ENCODE peak calls at places on chromosomes 13 and 19, in eight cellular contexts. F, W, Z, O, R, Q, J and U are unnamed samples.

GRCh38 chr19:14375055-14375581 is 6.1 kb upstream of the ADGRE5 start:
- DNase-seq in F (no peak), W (no peak), Z (no peak), O (peak; percentile 44), R (no peak), Q (peak; percentile 9), J (peak; percentile 91), U (no peak)

GRCh38 chr19:12779162-12779993 is 4.0 kb upstream of the HOOK2 start:
- DNase-seq in F (peak; percentile 79), W (no peak), Z (peak; percentile 67), O (peak; percentile 73), R (no peak), Q (peak; percentile 58), J (no peak), U (peak; percentile 61)

GRCh38 chr19:3606174-3606689 is 443 bp downstream of the TBXA2R start:
- DNase-seq in F (peak; percentile 68), W (no peak), Z (no peak), O (no peak), R (no peak), Q (peak; percentile 55), J (no peak), U (peak; percentile 79)

GRCh38 chr19:44741258-44741731 is 7.2 kb upstream of the BCL3 start:
- DNase-seq in F (peak; percentile 72), W (peak; percentile 94), Z (peak; percentile 51), O (no peak), R (no peak), Q (no peak), J (no peak), U (no peak)

GRCh38 chr19:29849234-29849633 is 37.4 kb downstream of the CCNE1 start:
- DNase-seq in F (no peak), W (no peak), Z (no peak), O (no peak), R (no peak), Q (no peak), J (no peak), U (no peak)

GRCh38 chr19:28377077-28377476 is 835.9 kb downstream of the UQCRFS1 start:
- DNase-seq in F (no peak), W (no peak), Z (no peak), O (no peak), R (no peak), Q (no peak), J (no peak), U (no peak)

GRCh38 chr13:77674802-77675201 is 22.7 kb upstream of the SLAIN1 start:
- DNase-seq in F (no peak), W (no peak), Z (no peak), O (no peak), R (no peak), Q (no peak), J (no peak), U (no peak)

GRCh38 chr19:2475018-2475701 is 767 bp upstream of the GADD45B start:
- DNase-seq in F (peak; percentile 67), W (no peak), Z (peak; percentile 66), O (peak; percentile 62), R (no peak), Q (peak; percentile 43), J (peak; percentile 62), U (peak; percentile 79)

GRCh38 chr13:97254809-97255208 is 32.7 kb downstream of the MBNL2 start:
- DNase-seq in F (no peak), W (peak; percentile 73), Z (no peak), O (no peak), R (no peak), Q (no peak), J (no peak), U (no peak)

GRCh38 chr13:97250560-97250959 is 28.4 kb downstream of the MBNL2 start:
- DNase-seq in F (no peak), W (no peak), Z (peak; percentile 53), O (no peak), R (no peak), Q (no peak), J (no peak), U (no peak)

GRCh38 chr13:97249797-97250495 is 27.8 kb downstream of the MBNL2 start:
- DNase-seq in F (no peak), W (no peak), Z (no peak), O (no peak), R (no peak), Q (no peak), J (no peak), U (no peak)

GRCh38 chr13:97253581-97254293 is 31.6 kb downstream of the MBNL2 start:
- DNase-seq in F (no peak), W (no peak), Z (no peak), O (no peak), R (no peak), Q (no peak), J (no peak), U (no peak)

GRCh38 chr13:97252735-97253134 is 30.6 kb downstream of the MBNL2 start:
- DNase-seq in F (no peak), W (no peak), Z (no peak), O (no peak), R (no peak), Q (no peak), J (no peak), U (no peak)
- H3K4me1 ChIP-seq in F (peaks cover 45% of the 10 kb centered on the region), W (peaks cover 53% of the 10 kb centered on the region), Z (peaks cover 64% of the 10 kb centered on the region), O (peaks cover 88% of the 10 kb centered on the region), R (peaks cover 78% of the 10 kb centered on the region), Q (peaks cover 6% of the 10 kb centered on the region), J (peaks cover 49% of the 10 kb centered on the region), U (peaks cover 60% of the 10 kb centered on the region)

GRCh38 chr19:48814895-48815294 is 4.1 kb upstream of the BCAT2 start:
- DNase-seq in F (no peak), W (no peak), Z (no peak), O (no peak), R (no peak), Q (peak; percentile 9), J (no peak), U (no peak)

GRCh38 chr19:48815870-48816501 is 5.2 kb upstream of the BCAT2 start:
- DNase-seq in F (peak; percentile 73), W (no peak), Z (no peak), O (no peak), R (no peak), Q (peak; percentile 24), J (peak; percentile 32), U (peak; percentile 57)

GRCh38 chr19:48813123-48813911 is 2.5 kb upstream of the BCAT2 start:
- DNase-seq in F (no peak), W (no peak), Z (no peak), O (no peak), R (no peak), Q (peak; percentile 62), J (no peak), U (peak; percentile 47)

GRCh38 chr19:48810151-48810550 is 678 bp downstream of the BCAT2 start:
- DNase-seq in F (no peak), W (no peak), Z (peak; percentile 13), O (no peak), R (no peak), Q (no peak), J (no peak), U (no peak)

DNA sequence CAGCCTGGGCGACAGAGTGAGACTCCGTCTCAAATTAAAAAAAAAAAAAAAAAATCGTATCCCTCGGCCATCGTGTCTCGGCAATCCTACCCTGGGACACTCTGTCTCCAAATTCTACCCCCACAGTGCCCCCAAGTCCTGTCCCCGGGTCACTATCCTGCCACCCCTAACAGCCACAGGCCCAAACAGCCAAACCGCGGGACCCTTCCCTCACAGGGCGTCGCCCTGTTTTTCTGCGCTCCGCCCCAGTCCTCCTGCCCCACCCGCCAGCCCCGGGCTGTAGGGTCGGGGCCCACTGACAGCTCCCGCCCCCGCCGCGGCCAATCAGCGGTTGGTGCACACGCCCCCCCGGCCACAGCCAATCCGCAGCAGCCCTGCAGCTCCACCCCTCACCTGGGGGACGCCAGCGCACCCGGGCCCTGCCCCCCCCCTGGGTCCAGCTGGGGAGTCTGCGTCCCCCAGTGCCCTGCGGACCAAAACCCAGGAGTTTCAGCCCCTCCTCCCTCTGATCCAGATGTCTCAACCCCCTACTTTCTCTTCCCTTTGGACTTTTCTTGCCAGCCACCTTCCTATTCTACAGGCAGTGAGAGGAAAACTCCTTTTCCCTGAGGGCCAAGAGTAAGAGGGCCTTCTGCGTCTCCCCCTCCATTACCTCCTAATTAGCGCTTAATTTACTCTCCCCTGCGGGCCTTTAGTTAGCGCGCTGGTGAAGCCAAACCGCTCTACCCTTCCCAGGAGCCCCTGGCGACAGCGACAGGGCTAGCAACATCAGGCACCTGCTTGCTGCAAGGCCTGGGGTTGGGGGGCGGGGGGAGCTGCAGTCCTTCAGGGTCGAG is 1.5 kb upstream of the BCAT2 start:
- DNase-seq in F (peak; percentile 85), W (peak; percentile 100), Z (peak; percentile 72), O (peak; percentile 91), R (peak; percentile 98), Q (peak; percentile 99), J (peak; percentile 48), U (peak; percentile 95)
- H3K4me1 ChIP-seq in F (peaks cover 19% of the 10 kb centered on the region), W (no peaks in the 10 kb centered on the region), Z (peaks cover 13% of the 10 kb centered on the region), O (peaks cover 45% of the 10 kb centered on the region), R (peaks cover 51% of the 10 kb centered on the region), Q (peaks cover 54% of the 10 kb centered on the region), J (peaks cover 13% of the 10 kb centered on the region), U (peaks cover 22% of the 10 kb centered on the region)

GRCh38 chr13:110450941-110451340 is 110.6 kb downstream of the RAB20 start:
- DNase-seq in F (no peak), W (no peak), Z (no peak), O (no peak), R (no peak), Q (no peak), J (no peak), U (no peak)
- H3K4me1 ChIP-seq in F (no peaks in the 10 kb centered on the region), W (peaks cover 15% of the 10 kb centered on the region), Z (no peaks in the 10 kb centered on the region), O (peaks cover 16% of the 10 kb centered on the region), R (peaks cover 44% of the 10 kb centered on the region), Q (peaks cover 8% of the 10 kb centered on the region), J (peaks cover under 1% of the 10 kb centered on the region), U (no peaks in the 10 kb centered on the region)

GRCh38 chr13:40588101-40588500 is 78.3 kb downstream of the FOXO1 start:
- DNase-seq in F (no peak), W (peak; percentile 31), Z (no peak), O (no peak), R (peak; percentile 42), Q (no peak), J (no peak), U (no peak)

GRCh38 chr13:40589285-40590109 is 76.9 kb downstream of the FOXO1 start:
- DNase-seq in F (no peak), W (peak; percentile 79), Z (peak; percentile 94), O (no peak), R (peak; percentile 75), Q (no peak), J (no peak), U (no peak)

GRCh38 chr13:40591091-40591490 is 75.3 kb downstream of the FOXO1 start:
- DNase-seq in F (no peak), W (no peak), Z (no peak), O (no peak), R (peak; percentile 68), Q (no peak), J (no peak), U (no peak)

GRCh38 chr13:40592035-40592434 is 74.4 kb downstream of the FOXO1 start:
- DNase-seq in F (no peak), W (no peak), Z (no peak), O (no peak), R (no peak), Q (no peak), J (no peak), U (no peak)

DNA sequence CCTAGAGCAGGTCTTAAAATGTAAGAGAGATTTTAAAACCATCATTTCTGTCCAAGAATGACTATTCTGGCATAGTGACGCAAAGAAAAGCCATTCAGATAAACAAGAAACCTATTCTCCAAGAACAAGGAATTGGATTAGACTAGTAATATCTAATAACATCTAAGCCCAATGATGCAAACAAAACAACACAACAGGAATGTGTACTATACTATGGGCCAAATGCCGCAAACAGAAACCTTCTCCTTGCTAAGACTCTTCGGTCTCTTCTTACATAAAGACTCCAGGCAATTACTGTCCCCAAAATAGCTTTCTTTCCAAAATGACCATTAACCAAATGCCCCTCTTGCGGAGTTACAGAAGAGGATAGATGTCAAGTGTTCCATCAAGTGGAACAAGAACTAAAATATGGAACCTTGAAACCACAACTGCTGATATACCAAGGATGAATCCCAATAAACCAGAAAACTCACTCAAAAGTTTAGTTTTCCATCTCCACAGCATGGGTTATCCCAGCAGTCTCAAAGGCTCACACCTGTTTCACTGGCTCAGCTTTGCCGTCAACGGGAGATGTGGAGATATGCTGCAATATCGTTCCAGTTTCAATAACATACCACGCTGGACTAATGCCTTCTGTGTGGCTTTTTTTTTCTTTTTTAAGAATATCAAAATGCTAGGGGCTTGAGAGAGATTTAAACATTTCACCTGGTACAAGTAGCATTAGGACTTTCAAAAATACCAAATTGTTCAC is 76.2 kb downstream of the FOXO1 start:
- DNase-seq in F (no peak), W (no peak), Z (no peak), O (no peak), R (peak; percentile 4), Q (no peak), J (no peak), U (no peak)
- H3K4me1 ChIP-seq in F (peaks cover 28% of the 10 kb centered on the region), W (peaks cover 43% of the 10 kb centered on the region), Z (peaks cover 61% of the 10 kb centered on the region), O (peaks cover 93% of the 10 kb centered on the region), R (peaks cover 96% of the 10 kb centered on the region), Q (no peaks in the 10 kb centered on the region), J (peaks cover 99% of the 10 kb centered on the region), U (peaks cover 51% of the 10 kb centered on the region)